ENCODE peak calls at places on chromosomes 13 and 19, in four cellular contexts. N is GM12878, Q is HepG2, W is upper lobe of left lung. O is an unnamed sample.
A peak's percentile ranks its signal among the peaks of the same experiment; 100 is the strongest.

GRCh38 chr19:23802290-23802689 is 43.6 kb upstream of the ZNF681 start:
- ATAC-seq in Q (no peak), W (no peak), N (no peak), O (no peak)

GRCh38 chr13:86856996-86857395 is 814.2 kb upstream of the SLITRK5 start:
- ATAC-seq in N (no peak), W (no peak), Q (no peak), O (no peak)

GRCh38 chr13:58804832-58805231 is 1173.3 kb downstream of the PCDH17 start:
- ATAC-seq in Q (no peak), N (no peak), W (no peak), O (no peak)

GRCh38 chr19:32188921-32189320 is 156.5 kb upstream of the ZNF507 start:
- ATAC-seq in W (no peak), Q (no peak), N (no peak), O (no peak)

GRCh38 chr13:41315466-41316047 is 4.5 kb downstream of the NAA16 start:
- ATAC-seq in W (no peak), Q (no peak), N (peak; percentile 0), O (no peak)

GRCh38 chr13:25170554-25171107 is 1.5 kb downstream of the AMER2 start:
- ATAC-seq in Q (no peak), W (no peak), N (no peak), O (no peak)

GRCh38 chr19:57269515-57270250 is 10.6 kb upstream of the ZNF460 start:
- ATAC-seq in Q (no peak), W (no peak), N (peak; percentile 62), O (no peak)

GRCh38 chr13:110285991-110286923 is 20.7 kb downstream of the COL4A1 start:
- ATAC-seq in W (no peak), Q (no peak), N (no peak), O (no peak)

GRCh38 chr13:46896346-46897138 is at the start of gene HTR2A:
- ATAC-seq in W (peak; percentile 34), Q (peak; percentile 40), N (no peak), O (peak; percentile 27)

GRCh38 chr19:40960062-40960685 is 30.9 kb upstream of the CYP2B6 start:
- ATAC-seq in N (no peak), Q (no peak), W (no peak), O (no peak)

GRCh38 chr19:9580728-9581127 is 3.6 kb downstream of the ZNF121 start:
- ATAC-seq in W (no peak), N (no peak), Q (no peak), O (no peak)

GRCh38 chr19:45682117-45682516 is 9.6 kb downstream of the SNRPD2 start:
- ATAC-seq in Q (no peak), N (no peak), W (no peak), O (no peak)

GRCh38 chr19:45682908-45683307 is 8.8 kb downstream of the SNRPD2 start:
- ATAC-seq in W (no peak), Q (no peak), N (no peak), O (no peak)

GRCh38 chr19:45677351-45678230 is 9.6 kb downstream of the GIPR start:
- ATAC-seq in W (peak; percentile 92), Q (peak; percentile 81), N (peak; percentile 71), O (no peak)

GRCh38 chr19:45676851-45677263 is 8.8 kb downstream of the GIPR start:
- ATAC-seq in W (peak; percentile 41), N (peak; percentile 51), Q (peak; percentile 51), O (no peak)

GRCh38 chr19:45681391-45682015 is 10.2 kb downstream of the SNRPD2 start:
- ATAC-seq in N (peak; percentile 94), W (peak; percentile 87), Q (peak; percentile 82), O (peak; percentile 95)
- TF ChIP-seq EP300 in N (no peak), W (no peak), Q (no peak), O (no peak)

GRCh38 chr19:46426506-46427162 is 2.1 kb downstream of the PNMA8C start:
- ATAC-seq in Q (peak; percentile 88), N (peak; percentile 57), W (peak; percentile 72), O (peak; percentile 57)
- TF ChIP-seq POLR2AphosphoS5 in Q (no peak), N (no peak), W (no peak), O (no peak)

GRCh38 chr13:21031594-21031993 is 29.8 kb downstream of the LATS2 start:
- ATAC-seq in Q (no peak), N (no peak), W (no peak), O (no peak)

GRCh38 chr13:21034602-21035190 is 26.7 kb downstream of the LATS2 start:
- ATAC-seq in Q (no peak), W (no peak), N (peak; percentile 69), O (peak; percentile 38)

GRCh38 chr13:21033224-21033855 is 28.0 kb downstream of the LATS2 start:
- ATAC-seq in N (peak; percentile 28), Q (no peak), W (peak; percentile 91), O (peak; percentile 92)

GRCh38 chr13:21032656-21033055 is 28.7 kb downstream of the LATS2 start:
- ATAC-seq in W (no peak), N (no peak), Q (no peak), O (no peak)

DNA sequence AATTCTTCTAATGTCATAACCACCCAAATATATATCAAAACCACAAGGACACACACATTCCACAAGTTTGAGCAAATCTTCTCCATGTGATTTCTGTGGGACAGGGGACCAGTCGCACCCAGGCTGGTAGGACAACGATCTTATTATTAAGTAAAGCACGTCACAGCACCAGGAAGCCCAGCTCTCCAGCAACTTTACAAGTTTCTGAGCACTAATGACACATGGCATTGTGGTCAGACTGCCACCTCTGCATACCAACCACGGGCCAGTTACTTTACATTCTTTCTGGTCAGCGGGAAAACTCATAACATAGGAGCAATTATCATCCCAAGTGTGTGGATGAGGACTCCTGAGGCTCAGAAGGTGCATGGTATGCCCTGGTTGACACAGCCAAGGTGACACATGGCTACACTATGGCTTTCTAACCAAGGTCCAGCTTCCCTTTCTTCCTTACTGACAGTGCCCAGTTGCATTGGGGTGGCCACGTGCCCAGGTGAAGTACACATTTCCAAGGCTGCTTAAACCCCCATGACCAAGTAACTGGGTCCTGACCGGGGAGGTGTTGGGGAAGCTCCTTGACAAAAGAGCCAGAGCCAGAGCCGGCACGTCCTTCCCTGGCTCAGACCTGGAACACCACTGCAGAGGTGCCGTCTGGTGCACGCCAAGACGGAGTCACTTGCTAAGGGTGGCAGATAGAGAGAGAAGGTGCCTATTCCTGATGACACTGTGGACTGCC is 27.4 kb downstream of the LATS2 start:
- ATAC-seq in W (peak; percentile 89), N (peak; percentile 17), Q (no peak), O (peak; percentile 37)
- TF ChIP-seq POLR2A in W (no peak), N (no peak), Q (no peak), O (no peak)

GRCh38 chr13:32428581-32429072 is 697 bp upstream of the N4BP2L1 start:
- ATAC-seq in Q (peak; percentile 2), W (peak; percentile 56), N (peak; percentile 42), O (no peak)

GRCh38 chr13:32429406-32429909 is 1.5 kb upstream of the N4BP2L1 start:
- ATAC-seq in W (no peak), N (no peak), Q (no peak), O (no peak)

GRCh38 chr13:32426191-32426980 is 1.5 kb downstream of the N4BP2L1 start:
- ATAC-seq in N (peak; percentile 60), W (peak; percentile 56), Q (no peak), O (no peak)

GRCh38 chr13:32426981-32427851 is 714 bp downstream of the N4BP2L1 start:
- ATAC-seq in N (peak; percentile 42), W (peak; percentile 28), Q (peak; percentile 29), O (peak; percentile 44)

DNA sequence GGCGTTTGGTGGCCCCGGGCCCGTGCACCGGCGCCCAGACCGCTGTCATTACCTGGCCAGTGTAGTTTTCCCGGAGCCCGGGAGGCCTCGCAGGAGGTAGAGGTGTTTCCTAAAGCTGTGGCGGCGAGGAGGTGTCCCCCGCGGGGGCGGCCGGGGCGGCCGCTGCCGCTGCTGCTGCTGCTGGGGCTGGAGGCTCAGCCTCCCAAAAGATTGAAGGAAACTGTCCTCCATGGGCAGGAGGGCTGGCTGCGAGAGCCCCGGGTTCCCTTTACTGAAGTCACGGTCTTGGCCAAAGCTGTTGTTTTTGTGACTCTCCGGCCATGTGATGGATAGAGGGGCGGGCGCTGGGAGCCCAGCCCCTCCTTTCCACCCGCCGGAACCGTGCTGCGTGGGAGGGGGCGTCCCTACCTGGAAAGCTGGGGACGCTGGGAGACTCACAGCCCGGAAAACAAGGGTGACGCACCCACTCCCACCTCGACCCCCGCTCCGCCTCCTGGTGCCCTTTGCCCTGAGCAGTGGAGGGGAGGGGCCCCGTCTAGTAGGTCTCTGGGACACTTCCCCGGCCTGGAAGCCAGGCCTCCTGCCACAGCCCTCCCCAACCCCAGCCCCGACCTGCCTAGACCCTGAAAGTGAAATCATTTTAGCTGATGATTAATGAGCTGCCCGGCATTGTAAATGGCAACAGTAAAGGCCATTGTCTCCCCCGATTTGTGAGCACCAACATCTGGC is at the start of gene N4BP2L1:
- ATAC-seq in N (peak; percentile 85), W (peak; percentile 88), Q (peak; percentile 94), O (peak; percentile 83)
- TF ChIP-seq EP300 in N (peak; percentile 36), W (no peak), Q (no peak), O (no peak)

GRCh38 chr13:53126803-53127202 is 98.2 kb downstream of the OLFM4 start:
- ATAC-seq in Q (no peak), W (no peak), N (no peak), O (peak; percentile 73)

GRCh38 chr13:53121879-53122278 is 93.3 kb downstream of the OLFM4 start:
- ATAC-seq in W (no peak), Q (no peak), N (no peak), O (no peak)

GRCh38 chr13:53127378-53127777 is 98.8 kb downstream of the OLFM4 start:
- ATAC-seq in Q (no peak), N (no peak), W (no peak), O (peak; percentile 10)

GRCh38 chr13:53123536-53123935 is 94.9 kb downstream of the OLFM4 start:
- ATAC-seq in W (no peak), Q (no peak), N (no peak), O (no peak)

GRCh38 chr13:53124568-53125094 is 96.0 kb downstream of the OLFM4 start:
- ATAC-seq in Q (no peak), N (no peak), W (no peak), O (no peak)
- TF ChIP-seq POLR2AphosphoS5 in Q (no peak), N (no peak), W (no peak), O (no peak)

O was measured in gastroesophageal sphincter.